ENCODE peak calls at places on chromosomes 11 and 22, in six cellular contexts. F, V, I, Q, N and M are unnamed samples.

GRCh38 chr11:133945087-133945974 is 11.4 kb downstream of the IGSF9B start:
- DNase-seq in N (no peak), V (no peak), Q (peak; percentile 83), I (no peak), F (peak; percentile 79), M (no peak)

GRCh38 chr11:8765294-8765693 is 82.7 kb downstream of the RPL27A start:
- DNase-seq in N (no peak), I (no peak), V (no peak), F (peak; percentile 89), Q (no peak), M (no peak)

GRCh38 chr22:26734339-26735018 is 77.1 kb downstream of the MIAT start:
- DNase-seq in F (peak; percentile 35), Q (no peak), I (no peak), V (no peak), N (no peak), M (no peak)

GRCh38 chr22:32465661-32466060 is 1.4 kb upstream of the BPIFC start:
- DNase-seq in F (no peak), Q (no peak), I (no peak), N (no peak), V (no peak), M (no peak)

GRCh38 chr11:125494987-125495725 is 909 bp downstream of the FEZ1 start:
- DNase-seq in V (peak; percentile 48), N (peak; percentile 59), F (peak; percentile 48), I (peak; percentile 23), Q (peak; percentile 77), M (peak; percentile 37)

GRCh38 chr11:69443968-69444364 is 37.5 kb upstream of the LINC01488 start:
- DNase-seq in N (no peak), F (peak; percentile 51), I (no peak), Q (no peak), V (peak; percentile 48), M (no peak)

GRCh38 chr22:46030241-46030880 is 53.4 kb upstream of the WNT7B start:
- DNase-seq in V (no peak), I (peak; percentile 4), Q (peak; percentile 65), F (no peak), N (peak; percentile 61), M (no peak)

GRCh38 chr11:116895053-116895757 is 57.8 kb upstream of the APOA1 start:
- DNase-seq in I (peak; percentile 15), V (peak; percentile 67), N (no peak), Q (peak; percentile 70), F (no peak), M (peak; percentile 47)

GRCh38 chr11:10748241-10748640 is 2.8 kb upstream of the CTR9 start:
- DNase-seq in F (no peak), N (no peak), V (no peak), Q (no peak), I (no peak), M (no peak)

GRCh38 chr11:35605691-35606090 is 12.6 kb upstream of the FJX1 start:
- DNase-seq in V (no peak), I (peak; percentile 19), N (no peak), Q (no peak), F (peak; percentile 71), M (no peak)

GRCh38 chr11:68816917-68817419 is 24.7 kb downstream of the CPT1A start:
- DNase-seq in F (no peak), I (no peak), Q (no peak), N (no peak), V (no peak), M (no peak)

GRCh38 chr11:69192282-69192681 is 36.5 kb downstream of the SMIM38 start:
- DNase-seq in F (no peak), I (peak; percentile 30), Q (no peak), V (no peak), N (no peak), M (no peak)

GRCh38 chr22:48702573-48703264 is 1125.0 kb downstream of the BRD1 start:
- DNase-seq in Q (peak; percentile 82), F (no peak), I (peak; percentile 71), N (no peak), V (no peak), M (no peak)

GRCh38 chr22:35441489-35442100 is 41.7 kb downstream of the MCM5 start:
- DNase-seq in F (no peak), V (no peak), N (no peak), I (no peak), Q (no peak), M (no peak)

GRCh38 chr11:59186130-59186594 is 14.2 kb downstream of the DTX4 start:
- DNase-seq in F (no peak), Q (no peak), N (no peak), I (peak; percentile 75), V (peak; percentile 53), M (peak; percentile 79)

GRCh38 chr11:63564056-63564784 is 1.0 kb upstream of the PLAAT2 start:
- DNase-seq in Q (peak; percentile 22), V (no peak), I (no peak), N (no peak), F (no peak), M (peak; percentile 81)

GRCh38 chr11:13338437-13339069 is 61.0 kb downstream of the BMAL1 start:
- DNase-seq in I (no peak), F (no peak), N (no peak), Q (no peak), V (no peak), M (no peak)

GRCh38 chr11:13475091-13475490 is 12.1 kb upstream of the BTBD10 start:
- DNase-seq in I (no peak), N (no peak), Q (no peak), V (no peak), F (no peak), M (no peak)

GRCh38 chr11:78418584-78419211 is 1.1 kb upstream of the GAB2 start:
- DNase-seq in N (no peak), Q (no peak), V (no peak), F (no peak), I (no peak), M (no peak)

GRCh38 chr11:65444314-65445051 is 21.9 kb downstream of the NEAT1 start:
- DNase-seq in Q (peak; percentile 76), I (no peak), F (no peak), V (no peak), N (peak; percentile 74), M (no peak)

GRCh38 chr11:62141111-62142042 is 17.6 kb downstream of the INCENP start:
- DNase-seq in I (no peak), F (no peak), N (peak; percentile 51), Q (no peak), V (no peak), M (no peak)

GRCh38 chr11:133836076-133836548 is 9.2 kb downstream of the SPATA19 start:
- DNase-seq in Q (no peak), F (no peak), V (no peak), N (no peak), I (no peak), M (peak; percentile 4)

GRCh38 chr22:45212992-45213751 is 27.5 kb downstream of the KIAA0930 start:
- DNase-seq in Q (peak; percentile 83), V (no peak), N (no peak), F (peak; percentile 76), I (no peak), M (no peak)

GRCh38 chr11:120587299-120587698 is 75.8 kb downstream of the GRIK4 start:
- DNase-seq in Q (no peak), V (no peak), F (no peak), N (no peak), I (no peak), M (no peak)

GRCh38 chr22:46798366-46799057 is 36.1 kb downstream of the TBC1D22A start:
- DNase-seq in I (peak; percentile 85), F (peak; percentile 57), Q (peak; percentile 77), V (peak; percentile 91), N (peak; percentile 65), M (peak; percentile 83)

GRCh38 chr11:67276821-67277230 is 10.6 kb downstream of the GRK2 start:
- DNase-seq in N (peak; percentile 71), V (no peak), Q (peak; percentile 74), F (no peak), I (peak; percentile 14), M (peak; percentile 43)
- TF ChIP-seq CTCF in N (no peak), V (no peak), Q (no peak), F (peak; percentile 21), I (no peak), M (peak; percentile 56)

DNA sequence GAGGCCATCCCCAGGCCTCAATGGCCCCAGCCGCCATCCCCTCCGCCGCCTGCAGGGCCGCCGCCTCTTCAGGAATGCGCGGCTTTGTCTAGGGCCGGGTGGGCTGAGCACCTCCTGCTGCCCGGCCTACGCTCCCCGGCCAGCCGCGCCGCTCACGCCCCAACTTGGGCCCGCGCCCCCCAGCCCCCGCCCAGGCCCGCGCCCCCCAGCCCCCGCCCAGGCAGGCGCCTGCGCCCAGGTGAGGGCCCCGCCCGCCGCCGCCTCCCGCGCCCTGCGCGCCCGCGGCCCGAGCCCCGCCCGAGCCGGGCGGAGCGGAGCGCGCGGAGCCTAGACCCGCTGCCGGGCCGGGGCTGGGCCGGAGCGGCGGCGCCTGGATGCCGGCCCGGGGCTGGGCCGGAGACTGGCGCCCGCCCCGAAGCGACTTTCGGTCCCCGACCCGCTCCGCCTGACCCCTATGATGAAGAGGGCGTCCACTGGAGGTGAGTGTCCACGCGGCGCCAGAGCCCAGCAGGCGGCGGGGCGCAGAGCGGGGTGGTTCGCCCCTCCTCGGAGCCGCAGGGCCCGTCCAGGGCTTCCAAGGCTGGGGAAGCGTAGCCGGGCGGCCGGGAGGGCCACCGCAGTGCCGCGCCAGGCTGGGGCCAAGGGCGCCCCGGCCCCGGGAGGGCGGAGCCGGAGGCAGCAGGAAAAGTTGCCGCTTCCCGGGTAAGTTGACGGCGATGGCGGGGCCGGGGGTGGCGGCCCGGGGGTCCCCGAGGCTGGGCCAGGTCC is 34.3 kb upstream of the PRODH start:
- DNase-seq in Q (no peak), I (peak; percentile 37), N (no peak), F (peak; percentile 30), V (peak; percentile 69), M (no peak)
- TF ChIP-seq CTCF in Q (no peak), I (peak; percentile 19), N (no peak), F (no peak), V (no peak), M (no peak)

DNA sequence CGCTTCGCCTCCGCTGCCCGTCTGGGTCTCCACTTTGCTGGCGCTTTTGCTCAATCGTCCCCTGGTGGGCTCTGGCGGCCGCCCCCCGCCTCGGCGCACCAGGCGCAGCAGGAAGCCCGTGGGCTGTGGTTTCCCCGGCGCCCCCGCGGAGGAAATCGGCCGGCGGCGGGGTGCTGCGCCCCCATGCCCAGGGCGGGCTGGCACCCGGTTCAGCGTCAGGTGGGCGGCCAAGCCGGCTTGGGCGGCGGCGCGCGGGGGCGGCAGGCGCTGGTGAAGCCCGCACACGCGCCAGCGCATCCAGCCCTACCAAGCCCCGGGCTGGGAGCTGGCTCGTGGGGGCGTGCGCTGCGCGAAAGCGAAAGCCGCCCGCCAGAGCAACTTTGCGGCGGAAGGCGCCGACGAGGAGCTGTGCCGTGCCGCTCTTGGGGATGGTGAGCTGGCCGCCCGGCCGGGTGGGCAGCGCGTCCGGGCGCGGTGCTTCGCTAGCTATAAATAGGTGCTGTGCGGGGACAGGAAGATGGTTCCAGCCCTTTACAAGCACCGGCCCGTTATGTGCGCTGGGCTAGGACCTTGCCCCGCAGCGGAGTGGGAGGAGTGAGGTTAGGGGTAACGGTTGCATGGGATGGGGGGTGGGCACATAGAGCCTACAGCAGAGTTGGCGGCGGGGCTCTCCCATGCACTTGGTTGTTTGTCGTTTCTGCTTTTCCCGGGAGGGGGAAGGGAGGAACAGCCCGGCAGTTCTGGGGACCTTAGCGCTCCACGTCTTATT is 25.0 kb upstream of the SUSD2 start:
- DNase-seq in F (peak; percentile 58), N (no peak), I (peak; percentile 28), V (peak; percentile 41), Q (no peak), M (peak; percentile 82)
- TF ChIP-seq CTCF in F (no peak), N (no peak), I (no peak), V (no peak), Q (no peak), M (no peak)

GRCh38 chr22:39592104-39593060 is 21.8 kb downstream of the CACNA1I start:
- DNase-seq in I (peak; percentile 65), Q (peak; percentile 75), V (no peak), F (peak; percentile 84), N (no peak), M (no peak)
- TF ChIP-seq CTCF in I (no peak), Q (no peak), V (no peak), F (no peak), N (no peak), M (no peak)